ENCODE peak calls at places on chromosomes 1 and 21, in ten cellular contexts. K is MCF 10A; M is NCI-H524 treated with DMSO at 0.1 percent for 48 hours; A is GM12891; B is LoVo; U is activated naive CD4-positive, alpha-beta T cell treated with anti-CD3 and anti-CD28 coated beads, Interleukin-2, amount 50 U/mL, for 16 hours; N is H7; I is foreskin fibroblast; T is fibroblast of villous mesenchyme; J is hippocampal formation. C is an unnamed sample.

GRCh38 chr1:214102907-214103306 is 115.1 kb downstream of the PROX1 start:
- DNase-seq in K (peak; percentile 86), M (no peak), A (no peak), B (peak; percentile 73), U (no peak), N (no peak), I (peak; percentile 76), T (peak; percentile 57), J (no peak), C (no peak)

GRCh38 chr1:15919316-15919715 is 56.6 kb downstream of the ZBTB17 start:
- DNase-seq in K (peak; percentile 79), M (no peak), A (no peak), B (no peak), U (peak; percentile 59), N (no peak), I (peak; percentile 26), T (peak; percentile 59), J (no peak), C (no peak)

GRCh38 chr21:45747802-45748445 is 104.4 kb downstream of the PCBP3 start:
- DNase-seq in K (peak; percentile 86), M (peak; percentile 23), A (no peak), B (peak; percentile 27), U (no peak), N (peak; percentile 70), I (peak; percentile 64), T (no peak), J (no peak), C (no peak)

GRCh38 chr1:78223417-78224215 is 177.8 kb downstream of the GIPC2 start:
- DNase-seq in K (peak; percentile 95), M (no peak), A (no peak), B (no peak), U (no peak), N (no peak), I (peak; percentile 69), T (no peak), J (no peak), C (no peak)

GRCh38 chr1:6440198-6441126 is 15.9 kb downstream of the ESPN start:
- DNase-seq in K (peak; percentile 55), M (no peak), A (peak; percentile 60), B (peak; percentile 40), U (peak; percentile 77), N (peak; percentile 98), I (no peak), T (no peak), J (no peak), C (peak; percentile 72)

GRCh38 chr21:31176725-31177124 is 138.4 kb upstream of the KRTAP19-8 start:
- DNase-seq in K (no peak), M (no peak), A (no peak), B (no peak), U (no peak), N (no peak), I (no peak), T (no peak), J (no peak), C (no peak)

GRCh38 chr21:36079010-36079649 is 9.3 kb downstream of the CBR1 start:
- DNase-seq in K (no peak), M (no peak), A (no peak), B (no peak), U (peak; percentile 58), N (no peak), I (no peak), T (peak; percentile 74), J (no peak), C (no peak)

GRCh38 chr1:155136728-155137127 is 1.1 kb downstream of the SLC50A1 start:
- DNase-seq in K (peak; percentile 16), M (no peak), A (no peak), B (no peak), U (no peak), N (peak; percentile 55), I (no peak), T (no peak), J (no peak), C (peak; percentile 27)

GRCh38 chr1:85850238-85850637 is 142.0 kb upstream of the ZNHIT6 start:
- DNase-seq in K (peak; percentile 85), M (no peak), A (no peak), B (peak; percentile 80), U (no peak), N (no peak), I (peak; percentile 69), T (peak; percentile 93), J (no peak), C (no peak)

GRCh38 chr1:18178125-18178524 is 70.5 kb downstream of the IGSF21 start:
- DNase-seq in K (no peak), M (no peak), A (peak; percentile 12), B (no peak), U (no peak), N (no peak), I (no peak), T (no peak), J (no peak), C (no peak)

GRCh38 chr1:219090618-219091017 is 83.1 kb upstream of the LYPLAL1 start:
- DNase-seq in K (no peak), M (no peak), A (no peak), B (no peak), U (no peak), N (no peak), I (no peak), T (no peak), J (no peak), C (no peak)

GRCh38 chr21:34510148-34511142 is 1.6 kb downstream of the KCNE1 start:
- DNase-seq in K (peak; percentile 73), M (no peak), A (peak; percentile 68), B (peak; percentile 43), U (peak; percentile 63), N (peak; percentile 87), I (peak; percentile 63), T (peak; percentile 82), J (peak; percentile 62), C (peak; percentile 86)

GRCh38 chr1:199843856-199844255 is 183.7 kb upstream of the NR5A2 start:
- DNase-seq in K (no peak), M (no peak), A (no peak), B (no peak), U (no peak), N (no peak), I (no peak), T (peak; percentile 14), J (no peak), C (no peak)

GRCh38 chr1:54955359-54955758 is 25.1 kb upstream of the TMEM61 start:
- DNase-seq in K (peak; percentile 80), M (no peak), A (no peak), B (peak; percentile 76), U (no peak), N (no peak), I (peak; percentile 81), T (peak; percentile 28), J (no peak), C (no peak)

GRCh38 chr1:66436378-66437135 is 97.4 kb upstream of the SGIP1 start:
- DNase-seq in K (peak; percentile 89), M (no peak), A (no peak), B (peak; percentile 57), U (peak; percentile 59), N (peak; percentile 8), I (peak; percentile 87), T (peak; percentile 65), J (no peak), C (peak; percentile 21)

GRCh38 chr1:115604508-115604907 is 37.3 kb upstream of the VANGL1 start:
- DNase-seq in K (no peak), M (no peak), A (no peak), B (no peak), U (no peak), N (no peak), I (no peak), T (no peak), J (no peak), C (no peak)

GRCh38 chr1:75630004-75630403 is 19.1 kb upstream of the SLC44A5 start:
- DNase-seq in K (no peak), M (no peak), A (no peak), B (no peak), U (no peak), N (peak; percentile 29), I (no peak), T (no peak), J (no peak), C (peak; percentile 84)

GRCh38 chr1:3599286-3599811 is 12.0 kb downstream of the MEGF6 start:
- DNase-seq in K (no peak), M (no peak), A (no peak), B (no peak), U (no peak), N (no peak), I (no peak), T (no peak), J (no peak), C (no peak)

GRCh38 chr1:9437931-9438330 is 101.3 kb upstream of the SLC25A33 start:
- DNase-seq in K (peak; percentile 31), M (no peak), A (no peak), B (no peak), U (no peak), N (peak; percentile 26), I (no peak), T (peak; percentile 69), J (peak; percentile 38), C (no peak)

GRCh38 chr1:201708085-201708512 is 120.9 kb upstream of the IPO9 start:
- DNase-seq in K (peak; percentile 67), M (no peak), A (no peak), B (no peak), U (no peak), N (no peak), I (peak; percentile 60), T (peak; percentile 72), J (peak; percentile 47), C (no peak)

C was measured in ELF-1.